ENCODE peak calls at places on chromosome 20, in six cellular contexts. One of them, this sample, is unnamed.

GRCh38 chr20:33103561-33103960 is 24.1 kb downstream of the BPIFB4 start:
- DNase-seq in HFFc6: no peak
- DNase-seq in sigmoid colon: no peak
- DNase-seq in tibial nerve: no peak
- DNase-seq in kidney: no peak
- DNase-seq in lower leg skin: no peak
- DNase-seq in this sample: no peak

GRCh38 chr20:35726759-35727711 is 15.0 kb downstream of the RBM39 start:
- DNase-seq in HFFc6: no peak
- DNase-seq in sigmoid colon: no peak
- DNase-seq in tibial nerve: no peak
- DNase-seq in kidney: no peak
- DNase-seq in lower leg skin: no peak
- DNase-seq in this sample: no peak

GRCh38 chr20:58137236-58137635 is 91.2 kb downstream of the ANKRD60 start:
- DNase-seq in HFFc6: no peak
- DNase-seq in sigmoid colon: no peak
- DNase-seq in tibial nerve: no peak
- DNase-seq in kidney: no peak
- DNase-seq in lower leg skin: peak
- DNase-seq in this sample: no peak

GRCh38 chr20:18989736-18990474 is 176.3 kb downstream of the SCP2D1 start:
- DNase-seq in HFFc6: no peak
- DNase-seq in sigmoid colon: peak
- DNase-seq in tibial nerve: peak
- DNase-seq in kidney: no peak
- DNase-seq in lower leg skin: peak
- DNase-seq in this sample: no peak

GRCh38 chr20:5654557-5654956 is 95.6 kb upstream of the SHLD1 start:
- DNase-seq in HFFc6: peak
- DNase-seq in sigmoid colon: no peak
- DNase-seq in tibial nerve: no peak
- DNase-seq in kidney: no peak
- DNase-seq in lower leg skin: no peak
- DNase-seq in this sample: no peak

GRCh38 chr20:17613328-17614175 is 43.7 kb downstream of the DSTN start:
- DNase-seq in HFFc6: no peak
- DNase-seq in sigmoid colon: peak
- DNase-seq in tibial nerve: no peak
- DNase-seq in kidney: peak
- DNase-seq in lower leg skin: peak
- DNase-seq in this sample: no peak

GRCh38 chr20:5041433-5041832 is 40.1 kb upstream of the SLC23A2 start:
- DNase-seq in HFFc6: no peak
- DNase-seq in sigmoid colon: no peak
- DNase-seq in tibial nerve: no peak
- DNase-seq in kidney: peak
- DNase-seq in lower leg skin: no peak
- DNase-seq in this sample: peak

GRCh38 chr20:7806831-7807230 is 133.4 kb downstream of the HAO1 start:
- DNase-seq in HFFc6: no peak
- DNase-seq in sigmoid colon: no peak
- DNase-seq in tibial nerve: no peak
- DNase-seq in kidney: no peak
- DNase-seq in lower leg skin: no peak
- DNase-seq in this sample: no peak

GRCh38 chr20:57410398-57411323 is 19.5 kb downstream of the RBM38 start:
- DNase-seq in HFFc6: no peak
- DNase-seq in sigmoid colon: no peak
- DNase-seq in tibial nerve: no peak
- DNase-seq in kidney: no peak
- DNase-seq in lower leg skin: no peak
- DNase-seq in this sample: no peak

GRCh38 chr20:19901226-19901625 is 115.9 kb upstream of the NAA20 start:
- DNase-seq in HFFc6: no peak
- DNase-seq in sigmoid colon: no peak
- DNase-seq in tibial nerve: no peak
- DNase-seq in kidney: no peak
- DNase-seq in lower leg skin: peak
- DNase-seq in this sample: no peak

GRCh38 chr20:53883098-53883762 is 187.2 kb downstream of the BCAS1 start:
- DNase-seq in HFFc6: peak
- DNase-seq in sigmoid colon: no peak
- DNase-seq in tibial nerve: no peak
- DNase-seq in kidney: no peak
- DNase-seq in lower leg skin: peak
- DNase-seq in this sample: no peak

GRCh38 chr20:35711588-35712209 is 12.5 kb downstream of the ROMO1 start:
- DNase-seq in HFFc6: no peak
- DNase-seq in sigmoid colon: no peak
- DNase-seq in tibial nerve: no peak
- DNase-seq in kidney: no peak
- DNase-seq in lower leg skin: no peak
- DNase-seq in this sample: no peak

GRCh38 chr20:11626551-11626950 is 291.1 kb upstream of the BTBD3 start:
- DNase-seq in HFFc6: no peak
- DNase-seq in sigmoid colon: no peak
- DNase-seq in tibial nerve: no peak
- DNase-seq in kidney: no peak
- DNase-seq in lower leg skin: no peak
- DNase-seq in this sample: no peak

GRCh38 chr20:4720121-4720976 is 1.4 kb upstream of the PRND start:
- DNase-seq in HFFc6: peak
- DNase-seq in sigmoid colon: peak
- DNase-seq in tibial nerve: peak
- DNase-seq in kidney: peak
- DNase-seq in lower leg skin: peak
- DNase-seq in this sample: peak

GRCh38 chr20:52937701-52938100 is 34.5 kb upstream of the TSHZ2 start:
- DNase-seq in HFFc6: no peak
- DNase-seq in sigmoid colon: no peak
- DNase-seq in tibial nerve: no peak
- DNase-seq in kidney: no peak
- DNase-seq in lower leg skin: no peak
- DNase-seq in this sample: no peak

GRCh38 chr20:8518878-8519277 is 386.8 kb downstream of the PLCB1 start:
- DNase-seq in HFFc6: no peak
- DNase-seq in sigmoid colon: no peak
- DNase-seq in tibial nerve: no peak
- DNase-seq in kidney: no peak
- DNase-seq in lower leg skin: no peak
- DNase-seq in this sample: no peak

GRCh38 chr20:17841751-17842191 is 126.8 kb downstream of the SNX5 start:
- DNase-seq in HFFc6: no peak
- DNase-seq in sigmoid colon: peak
- DNase-seq in tibial nerve: peak
- DNase-seq in kidney: no peak
- DNase-seq in lower leg skin: no peak
- DNase-seq in this sample: no peak

GRCh38 chr20:52493177-52493711 is 301.7 kb upstream of the ZFP64 start:
- DNase-seq in HFFc6: no peak
- DNase-seq in sigmoid colon: no peak
- DNase-seq in tibial nerve: no peak
- DNase-seq in kidney: no peak
- DNase-seq in lower leg skin: no peak
- DNase-seq in this sample: no peak

GRCh38 chr20:18906046-18906445 is 92.5 kb downstream of the SCP2D1 start:
- DNase-seq in HFFc6: no peak
- DNase-seq in sigmoid colon: no peak
- DNase-seq in tibial nerve: no peak
- DNase-seq in kidney: no peak
- DNase-seq in lower leg skin: no peak
- DNase-seq in this sample: no peak

GRCh38 chr20:20459726-20460125 is 91.8 kb downstream of the INSM1 start:
- DNase-seq in HFFc6: no peak
- DNase-seq in sigmoid colon: no peak
- DNase-seq in tibial nerve: no peak
- DNase-seq in kidney: no peak
- DNase-seq in lower leg skin: no peak
- DNase-seq in this sample: no peak

GRCh38 chr20:3323398-3323797 is 84.1 kb downstream of the DNAAF9 start:
- DNase-seq in HFFc6: no peak
- DNase-seq in sigmoid colon: no peak
- DNase-seq in tibial nerve: no peak
- DNase-seq in kidney: no peak
- DNase-seq in lower leg skin: no peak
- DNase-seq in this sample: no peak

DNA sequence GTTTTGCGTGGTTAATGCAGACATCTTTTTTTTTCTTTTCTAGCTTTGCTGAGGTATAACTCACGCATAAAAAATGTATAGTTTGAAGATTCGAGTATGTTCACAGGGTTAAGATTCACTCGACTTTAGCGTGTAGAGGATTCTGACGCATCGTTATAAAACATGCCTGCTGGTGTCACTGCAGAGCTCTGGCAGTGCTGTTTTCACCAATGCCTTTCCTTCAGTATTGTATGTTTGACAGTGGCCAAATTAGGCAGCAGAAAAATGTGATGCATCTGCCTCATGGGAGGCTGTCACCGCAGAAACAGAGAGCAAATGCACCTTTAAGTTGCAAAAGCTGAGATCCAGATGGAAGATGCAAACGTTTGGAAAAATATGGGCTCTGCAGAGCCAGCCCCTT is 18.0 kb upstream of the SIRPB2 start:
- DNase-seq in HFFc6: peak
- DNase-seq in sigmoid colon: no peak
- DNase-seq in tibial nerve: no peak
- DNase-seq in kidney: no peak
- DNase-seq in lower leg skin: no peak
- DNase-seq in this sample: no peak
- TF ChIP-seq CTCF in HFFc6: peak
- TF ChIP-seq CTCF in sigmoid colon: no peak
- TF ChIP-seq CTCF in tibial nerve: no peak
- TF ChIP-seq CTCF in kidney: peak
- TF ChIP-seq CTCF in lower leg skin: no peak
- TF ChIP-seq CTCF in this sample: peak

GRCh38 chr20:23058240-23058639 is 8.8 kb upstream of the THBD start:
- DNase-seq in HFFc6: no peak
- DNase-seq in sigmoid colon: no peak
- DNase-seq in tibial nerve: no peak
- DNase-seq in kidney: no peak
- DNase-seq in lower leg skin: no peak
- DNase-seq in this sample: no peak
- TF ChIP-seq CTCF in HFFc6: peak
- TF ChIP-seq CTCF in sigmoid colon: no peak
- TF ChIP-seq CTCF in tibial nerve: no peak
- TF ChIP-seq CTCF in kidney: no peak
- TF ChIP-seq CTCF in lower leg skin: no peak
- TF ChIP-seq CTCF in this sample: no peak

GRCh38 chr20:24164360-24164759 is 175.8 kb upstream of the GGTLC1 start:
- DNase-seq in HFFc6: no peak
- DNase-seq in sigmoid colon: no peak
- DNase-seq in tibial nerve: no peak
- DNase-seq in kidney: no peak
- DNase-seq in lower leg skin: no peak
- DNase-seq in this sample: no peak
- TF ChIP-seq CTCF in HFFc6: peak
- TF ChIP-seq CTCF in sigmoid colon: no peak
- TF ChIP-seq CTCF in tibial nerve: no peak
- TF ChIP-seq CTCF in kidney: peak
- TF ChIP-seq CTCF in lower leg skin: no peak
- TF ChIP-seq CTCF in this sample: peak

GRCh38 chr20:38115205-38115604 is 49.9 kb downstream of the TGM2 start:
- DNase-seq in HFFc6: no peak
- DNase-seq in sigmoid colon: no peak
- DNase-seq in tibial nerve: no peak
- DNase-seq in kidney: no peak
- DNase-seq in lower leg skin: no peak
- DNase-seq in this sample: no peak

GRCh38 chr20:38114353-38114791 is 50.7 kb downstream of the TGM2 start:
- DNase-seq in HFFc6: peak
- DNase-seq in sigmoid colon: no peak
- DNase-seq in tibial nerve: no peak
- DNase-seq in kidney: no peak
- DNase-seq in lower leg skin: peak
- DNase-seq in this sample: no peak

GRCh38 chr20:38112249-38112942 is 52.7 kb downstream of the TGM2 start:
- DNase-seq in HFFc6: no peak
- DNase-seq in sigmoid colon: no peak
- DNase-seq in tibial nerve: no peak
- DNase-seq in kidney: peak
- DNase-seq in lower leg skin: peak
- DNase-seq in this sample: no peak

GRCh38 chr20:38112943-38113294 is 52.2 kb downstream of the TGM2 start:
- DNase-seq in HFFc6: no peak
- DNase-seq in sigmoid colon: no peak
- DNase-seq in tibial nerve: no peak
- DNase-seq in kidney: no peak
- DNase-seq in lower leg skin: peak
- DNase-seq in this sample: no peak

DNA sequence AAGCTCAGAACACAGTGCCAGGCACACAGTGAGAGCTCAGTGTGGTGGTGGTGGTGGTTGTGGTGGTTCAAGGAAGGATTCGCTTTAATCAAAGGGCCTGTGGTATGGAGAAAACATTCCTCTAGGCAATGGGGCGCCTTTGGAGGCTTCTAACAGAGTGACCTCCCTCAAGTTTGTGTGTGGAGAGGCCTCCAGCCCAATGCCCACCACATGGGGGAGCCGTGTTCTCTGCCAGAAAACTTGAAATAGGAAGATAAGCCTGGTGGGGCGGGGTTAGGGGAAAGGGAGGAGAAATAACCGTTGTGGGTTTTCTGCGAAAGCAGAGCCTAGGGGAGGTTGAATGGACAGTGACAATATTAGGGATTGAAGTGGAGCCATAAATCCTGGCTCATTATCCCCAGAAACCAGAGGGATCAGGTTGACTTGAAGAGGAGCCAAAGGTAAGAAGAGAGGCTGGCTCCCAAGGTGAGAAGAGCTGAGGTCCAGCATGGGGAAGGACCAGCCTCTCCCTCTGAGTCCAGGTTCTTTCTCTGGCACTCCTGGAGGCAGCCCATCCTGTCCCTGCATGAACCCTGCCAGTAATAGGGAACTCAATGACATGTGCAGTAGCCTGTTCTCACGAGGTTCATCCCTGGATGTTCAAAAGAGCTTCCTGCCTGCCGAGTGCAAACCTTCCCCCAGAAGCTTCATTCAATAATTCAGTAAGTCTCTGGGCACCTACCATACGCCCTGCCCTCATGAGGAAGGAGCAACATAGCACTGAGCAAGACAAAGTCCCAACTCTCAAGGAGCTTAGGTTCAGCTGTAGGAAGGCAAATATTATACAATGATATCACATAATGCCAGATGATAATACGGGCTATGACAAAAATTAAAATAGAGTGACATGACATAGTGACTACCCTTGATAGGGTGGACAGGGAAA is 51.4 kb downstream of the TGM2 start:
- DNase-seq in HFFc6: no peak
- DNase-seq in sigmoid colon: no peak
- DNase-seq in tibial nerve: no peak
- DNase-seq in kidney: no peak
- DNase-seq in lower leg skin: peak
- DNase-seq in this sample: no peak
- TF ChIP-seq CTCF in HFFc6: peak
- TF ChIP-seq CTCF in sigmoid colon: no peak
- TF ChIP-seq CTCF in tibial nerve: no peak
- TF ChIP-seq CTCF in kidney: peak
- TF ChIP-seq CTCF in lower leg skin: no peak
- TF ChIP-seq CTCF in this sample: peak

This sample was measured in AG09319.